ENCODE peak calls at places on chromosomes 5 and 9, in ten cellular contexts. D, Q, M, I, H, P, A, S, L and V are unnamed samples. For H3K27me3, the result is how much of the 10 kb centered on the place peaks cover.

GRCh38 chr9:36739538-36740116 is 166.9 kb downstream of the MELK start:
- DNase-seq in L (no peak), P (no peak), S (no peak), H (no peak), Q (no peak), A (no peak), I (no peak), D (no peak), M (no peak), V (no peak)

GRCh38 chr5:38341641-38342040 is 83.3 kb downstream of the EGFLAM start:
- DNase-seq in H (no peak), P (no peak), D (no peak), L (no peak), S (no peak), Q (no peak), A (no peak), M (no peak), I (no peak), V (no peak)

GRCh38 chr5:167478156-167478555 is 813.3 kb upstream of the WWC1 start:
- DNase-seq in A (no peak), L (no peak), D (no peak), P (no peak), M (no peak), S (no peak), Q (no peak), I (no peak), H (no peak), V (no peak)

GRCh38 chr9:137240321-137240840 is 706 bp upstream of the TUBB4B start:
- DNase-seq in H (no peak), D (no peak), L (peak), I (peak), A (peak), P (peak), Q (peak), M (peak), S (peak), V (peak)

GRCh38 chr5:145324101-145324500 is 511.0 kb downstream of the PRELID2 start:
- DNase-seq in A (no peak), L (no peak), Q (no peak), I (no peak), M (no peak), H (no peak), D (no peak), S (no peak), P (no peak), V (no peak)

GRCh38 chr9:17021379-17021970 is 113.4 kb upstream of the CNTLN start:
- DNase-seq in L (no peak), M (no peak), I (no peak), D (no peak), P (no peak), A (no peak), S (no peak), Q (no peak), H (no peak), V (no peak)

GRCh38 chr9:106757539-106757938 is 105.4 kb upstream of the ZNF462 start:
- DNase-seq in H (no peak), P (no peak), M (no peak), S (no peak), Q (no peak), A (no peak), D (no peak), I (no peak), L (no peak), V (no peak)

GRCh38 chr9:137441935-137442321 is 771 bp upstream of the ENTPD8 start:
- DNase-seq in Q (no peak), S (no peak), A (no peak), H (no peak), L (no peak), M (no peak), D (no peak), P (no peak), I (no peak), V (no peak)

GRCh38 chr5:3601929-3602712 is 6.5 kb downstream of the IRX1 start:
- DNase-seq in H (no peak), L (no peak), A (no peak), M (no peak), Q (no peak), P (no peak), I (no peak), D (no peak), S (peak), V (no peak)

GRCh38 chr5:144142030-144142825 is 28.2 kb downstream of the YIPF5 start:
- DNase-seq in A (no peak), L (no peak), P (no peak), M (no peak), I (no peak), S (peak), D (no peak), H (no peak), Q (peak), V (no peak)

GRCh38 chr9:117278656-117279055 is 136.2 kb downstream of the ASTN2 start:
- DNase-seq in I (no peak), S (peak), Q (no peak), M (no peak), L (no peak), D (no peak), P (no peak), A (no peak), H (no peak), V (no peak)

GRCh38 chr5:93582677-93583524 is at the start of gene NR2F1:
- DNase-seq in H (peak), D (peak), A (peak), M (peak), I (peak), Q (peak), S (peak), L (peak), P (peak), V (no peak)

GRCh38 chr5:73796164-73797141 is 170.5 kb downstream of the ARHGEF28 start:
- DNase-seq in S (no peak), L (peak), I (peak), H (peak), M (peak), D (peak), P (no peak), Q (peak), A (no peak), V (no peak)

GRCh38 chr9:116232425-116233159 is 79.0 kb downstream of the PAPPA start:
- DNase-seq in S (no peak), A (no peak), I (no peak), D (no peak), M (no peak), P (no peak), L (no peak), H (no peak), Q (peak), V (no peak)

GRCh38 chr9:27385606-27386005 is 88.7 kb upstream of the EQTN start:
- DNase-seq in A (no peak), Q (no peak), M (peak), D (no peak), H (no peak), S (no peak), L (no peak), P (no peak), I (no peak), V (no peak)

GRCh38 chr9:104536756-104537155 is at the start of gene OR13C3:
- DNase-seq in L (no peak), S (no peak), D (no peak), H (no peak), A (no peak), M (no peak), P (no peak), Q (no peak), I (no peak), V (no peak)

GRCh38 chr5:166086568-166086967 is 2204.9 kb upstream of the WWC1 start:
- DNase-seq in A (no peak), S (no peak), L (no peak), H (no peak), Q (no peak), I (no peak), D (no peak), P (no peak), M (no peak), V (no peak)

GRCh38 chr5:62093981-62094380 is 212.0 kb upstream of the KIF2A start:
- DNase-seq in L (no peak), H (no peak), S (peak), D (no peak), M (no peak), P (peak), I (peak), A (peak), Q (peak), V (no peak)

GRCh38 chr9:136779808-136780207 is 11.3 kb upstream of the TMEM141 start:
- DNase-seq in Q (no peak), D (no peak), H (no peak), A (no peak), M (no peak), P (no peak), L (no peak), I (no peak), S (no peak), V (no peak)

GRCh38 chr5:103435136-103435914 is 127.3 kb downstream of the NUDT12 start:
- DNase-seq in P (no peak), D (no peak), H (no peak), I (no peak), S (no peak), A (no peak), M (no peak), Q (no peak), L (no peak), V (no peak)

GRCh38 chr9:70044450-70045307 is 1.0 kb downstream of the MAMDC2 start:
- DNase-seq in H (no peak), M (no peak), S (peak), A (no peak), I (peak), Q (no peak), D (peak), P (no peak), L (no peak), V (no peak)

GRCh38 chr9:135130266-135130976 is 43.0 kb downstream of the OLFM1 start:
- DNase-seq in H (no peak), Q (no peak), P (no peak), A (peak), M (no peak), S (no peak), I (no peak), D (no peak), L (peak), V (no peak)

GRCh38 chr9:21017092-21017491 is 14.3 kb downstream of the HACD4 start:
- DNase-seq in A (no peak), D (no peak), S (no peak), I (no peak), P (no peak), Q (peak), M (no peak), L (no peak), H (no peak), V (no peak)

GRCh38 chr5:76402251-76402879 is 720 bp upstream of the IQGAP2 start:
- DNase-seq in I (peak), P (no peak), A (peak), S (peak), Q (no peak), M (peak), H (no peak), D (peak), L (peak), V (peak)

GRCh38 chr5:150672237-150672883 is 11.3 kb downstream of the MYOZ3 start:
- DNase-seq in I (peak), A (peak), P (peak), S (peak), D (no peak), Q (peak), H (no peak), M (no peak), L (peak), V (no peak)

GRCh38 chr5:143086851-143087637 is 316.4 kb downstream of the NR3C1 start:
- DNase-seq in A (no peak), H (peak), M (no peak), D (peak), P (no peak), I (no peak), S (no peak), Q (peak), L (no peak), V (no peak)

GRCh38 chr5:94288937-94289336 is 329.5 kb downstream of the KIAA0825 start:
- DNase-seq in P (no peak), M (no peak), S (no peak), Q (peak), I (no peak), L (no peak), H (peak), D (no peak), A (no peak), V (no peak)

GRCh38 chr5:60243713-60244112 is 350.2 kb upstream of the PDE4D start:
- DNase-seq in H (no peak), D (no peak), Q (no peak), M (no peak), S (no peak), I (no peak), L (no peak), P (no peak), A (no peak), V (no peak)

GRCh38 chr5:175696139-175696854 is 38.4 kb downstream of the HRH2 start:
- DNase-seq in A (peak), P (no peak), H (no peak), D (no peak), I (peak), L (peak), M (peak), S (peak), Q (peak), V (peak)

GRCh38 chr5:78888580-78889187 is 96.4 kb downstream of the ARSB start:
- DNase-seq in H (no peak), I (no peak), D (no peak), M (peak), Q (no peak), A (no peak), P (no peak), L (peak), S (no peak), V (no peak)

GRCh38 chr5:73519531-73520283 is 21.5 kb downstream of the BTF3 start:
- DNase-seq in M (no peak), L (peak), S (peak), P (no peak), A (peak), H (no peak), I (peak), D (peak), Q (peak), V (peak)

GRCh38 chr9:976805-977360 is 428 bp downstream of the DMRT3 start:
- DNase-seq in A (no peak), I (no peak), P (no peak), H (no peak), S (peak), M (no peak), L (no peak), D (no peak), Q (peak), V (no peak)

GRCh38 chr5:2149196-2149541 is 266.4 kb upstream of the IRX4 start:
- DNase-seq in A (no peak), S (no peak), D (no peak), M (no peak), L (no peak), Q (peak), I (peak), P (peak), H (no peak), V (no peak)

GRCh38 chr9:91186311-91187101 is 175.2 kb downstream of the AUH start:
- DNase-seq in L (peak), I (no peak), P (no peak), Q (peak), A (no peak), D (no peak), H (no peak), M (no peak), S (no peak), V (peak)

GRCh38 chr5:133968057-133968993 is at the start of gene C5orf15:
- DNase-seq in M (peak), Q (peak), D (peak), A (peak), S (peak), H (peak), I (peak), P (peak), L (peak), V (peak)
- TF ChIP-seq CTCF in M (no peak), Q (no peak), D (no peak), A (no peak), S (peak), H (peak), I (peak), P (peak), L (peak), V (no peak)

DNA sequence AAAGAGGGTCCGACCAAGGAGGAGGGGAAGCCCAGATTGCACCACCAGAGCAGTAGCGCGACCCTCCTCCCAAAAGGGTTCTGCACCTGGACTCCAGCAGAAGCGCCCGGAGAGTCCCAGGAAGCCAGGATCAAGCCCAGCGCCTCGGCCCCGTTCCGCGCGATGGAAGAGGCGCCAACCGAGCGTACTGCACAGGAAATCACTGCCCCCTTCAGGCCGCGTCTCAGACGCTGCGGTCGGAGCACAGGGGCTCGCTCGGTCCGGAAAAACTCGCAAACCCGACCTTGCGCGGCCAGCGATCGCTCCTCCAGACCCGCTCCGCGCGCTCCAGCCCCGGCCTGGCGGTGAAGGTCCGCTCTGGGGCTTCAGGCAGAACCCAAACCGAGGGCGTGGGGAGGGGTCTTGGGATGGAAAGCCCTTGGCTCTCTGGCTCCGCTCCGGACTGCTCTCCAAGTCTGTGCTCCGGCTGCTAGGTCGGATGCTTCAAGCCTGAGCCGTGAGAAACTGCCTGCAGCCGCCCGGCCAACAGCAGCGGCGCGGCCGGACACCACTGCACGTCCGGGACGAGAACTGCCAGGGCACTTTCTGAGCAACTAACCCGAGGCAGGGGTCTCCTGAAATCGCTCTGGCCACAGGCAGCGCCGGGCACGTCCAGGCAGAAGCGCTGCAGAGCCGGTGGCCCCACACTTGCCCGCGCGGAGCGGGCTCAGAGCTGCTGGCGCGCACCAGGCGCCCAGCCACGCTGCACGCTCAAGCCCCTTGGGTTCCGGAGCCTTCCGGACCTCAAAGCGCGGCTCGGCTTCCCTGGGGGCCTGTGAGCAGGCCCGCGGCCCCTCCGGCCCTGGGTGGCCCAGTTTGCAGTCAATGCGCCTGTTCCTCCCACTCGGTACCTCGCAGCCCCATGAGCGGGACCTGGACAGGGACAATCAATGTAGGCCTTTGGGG is 1.3 kb downstream of the GABBR2 start:
- DNase-seq in P (peak), L (peak), D (peak), A (no peak), Q (peak), I (peak), M (peak), H (no peak), S (peak), V (no peak)
- H3K27me3 ChIP-seq in P (under half), L (half or more), D (under half), A (under half), Q (under half), I (under half), M (half or more), H (under half), S (half or more), V (under half)

GRCh38 chr5:66454186-66455078 is 141.8 kb upstream of the MAST4 start:
- DNase-seq in P (no peak), H (no peak), L (no peak), M (no peak), S (no peak), Q (no peak), D (no peak), I (no peak), A (no peak), V (no peak)
- H3K4me3 ChIP-seq in P (no peak), H (no peak), L (no peak), M (peak), S (no peak), Q (no peak), D (no peak), I (no peak), A (no peak), V (no peak)

GRCh38 chr9:5843450-5844249 is 10.7 kb upstream of the ERMP1 start:
- DNase-seq in H (no peak), D (peak), A (no peak), S (no peak), I (no peak), P (no peak), L (no peak), Q (peak), M (no peak), V (no peak)
- TF ChIP-seq CTCF in H (peak), D (no peak), A (no peak), S (no peak), I (no peak), P (no peak), L (no peak), Q (no peak), M (no peak), V (no peak)

GRCh38 chr5:136203303-136203922 is 10.5 kb upstream of the SMIM32 start:
- DNase-seq in A (no peak), I (no peak), M (no peak), Q (no peak), D (no peak), S (no peak), P (no peak), H (no peak), L (no peak), V (no peak)

GRCh38 chr5:136201870-136202269 is 8.9 kb upstream of the SMIM32 start:
- DNase-seq in M (no peak), H (no peak), A (no peak), I (no peak), P (no peak), Q (no peak), D (no peak), S (no peak), L (no peak), V (no peak)

GRCh38 chr5:136207631-136208030 is 14.7 kb upstream of the SMIM32 start:
- DNase-seq in L (no peak), P (no peak), I (no peak), S (no peak), D (no peak), M (no peak), Q (no peak), H (no peak), A (no peak), V (no peak)

GRCh38 chr5:136202800-136203199 is 9.8 kb upstream of the SMIM32 start:
- DNase-seq in H (no peak), D (no peak), L (no peak), Q (no peak), P (no peak), A (no peak), S (peak), M (no peak), I (no peak), V (no peak)

DNA sequence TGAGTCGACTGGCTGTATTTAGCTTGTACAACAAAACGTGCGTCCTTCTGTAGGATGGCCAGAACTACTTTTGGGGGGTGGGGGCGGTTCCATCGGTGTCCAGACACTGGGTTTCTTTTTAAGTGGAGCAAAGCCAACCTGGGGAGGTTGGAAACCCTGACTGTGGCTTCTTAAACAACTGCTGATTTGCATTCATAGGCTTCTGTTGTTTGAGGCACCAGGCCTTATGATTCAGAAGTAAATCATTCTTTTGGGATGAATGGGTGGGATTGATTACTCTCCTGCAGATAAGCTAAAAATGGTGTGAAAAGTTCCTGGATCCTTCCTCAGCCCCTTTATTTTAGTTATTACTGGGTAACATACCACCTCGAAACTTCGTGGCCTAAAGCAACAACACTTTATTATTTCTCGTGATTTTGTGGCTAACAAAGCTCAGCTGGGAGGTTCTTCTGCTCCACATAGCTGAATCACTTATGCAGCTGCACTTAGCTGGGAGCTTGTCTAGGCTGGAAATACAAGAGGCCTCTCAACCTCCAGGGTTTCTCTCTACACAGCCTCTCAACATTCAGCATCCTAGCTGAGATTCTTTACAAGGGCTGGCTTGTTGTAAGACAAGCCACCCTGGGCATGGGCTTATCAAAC is 12.2 kb upstream of the SMIM32 start:
- DNase-seq in H (no peak), L (no peak), I (no peak), P (no peak), D (no peak), Q (no peak), M (no peak), S (no peak), A (no peak), V (no peak)
- H3K27me3 ChIP-seq in H (under half), L (under half), I (under half), P (under half), D (under half), Q (under half), M (under half), S (under half), A (under half), V (under half)